ENCODE peak calls at places on chromosomes 3 and 15, in four cellular contexts. One of them, this sample, is unnamed.

GRCh38 chr3:69368129-69368741 is 17.7 kb downstream of the FRMD4B start:
- DNase-seq in activated CD4-positive, alpha-beta memory T cell treated with anti-CD3 and anti-CD28 coated beads for 36 hours: peak
- DNase-seq in RWPE1: no peak
- DNase-seq in activated T-helper 1 cell treated with Interleukin-2 at 50 U/mL for 16 hours: no peak
- DNase-seq in this sample: peak

GRCh38 chr15:42138968-42139386 is 17.5 kb downstream of the PLA2G4F start:
- DNase-seq in activated CD4-positive, alpha-beta memory T cell treated with anti-CD3 and anti-CD28 coated beads for 36 hours: no peak
- DNase-seq in RWPE1: no peak
- DNase-seq in activated T-helper 1 cell treated with Interleukin-2 at 50 U/mL for 16 hours: no peak
- DNase-seq in this sample: no peak

GRCh38 chr3:194806991-194807685 is 121.5 kb downstream of the FAM43A start:
- DNase-seq in activated CD4-positive, alpha-beta memory T cell treated with anti-CD3 and anti-CD28 coated beads for 36 hours: no peak
- DNase-seq in RWPE1: peak
- DNase-seq in activated T-helper 1 cell treated with Interleukin-2 at 50 U/mL for 16 hours: no peak
- DNase-seq in this sample: no peak

GRCh38 chr15:78065973-78066946 is 11.3 kb downstream of the TBC1D2B start:
- DNase-seq in RWPE1: no peak
- DNase-seq in activated T-helper 1 cell treated with Interleukin-2 at 50 U/mL for 16 hours: no peak
- DNase-seq in activated CD4-positive, alpha-beta memory T cell treated with anti-CD3 and anti-CD28 coated beads for 36 hours: no peak
- DNase-seq in this sample: no peak

GRCh38 chr3:110711851-110712396 is 359.7 kb upstream of the NECTIN3 start:
- DNase-seq in RWPE1: no peak
- DNase-seq in activated T-helper 1 cell treated with Interleukin-2 at 50 U/mL for 16 hours: no peak
- DNase-seq in activated CD4-positive, alpha-beta memory T cell treated with anti-CD3 and anti-CD28 coated beads for 36 hours: no peak
- DNase-seq in this sample: no peak

GRCh38 chr3:99638244-99638948 is at the start of gene COL8A1:
- DNase-seq in RWPE1: peak
- DNase-seq in activated CD4-positive, alpha-beta memory T cell treated with anti-CD3 and anti-CD28 coated beads for 36 hours: no peak
- DNase-seq in activated T-helper 1 cell treated with Interleukin-2 at 50 U/mL for 16 hours: no peak
- DNase-seq in this sample: peak

GRCh38 chr3:57434041-57434440 is 110.1 kb downstream of the DNAH12 start:
- DNase-seq in activated CD4-positive, alpha-beta memory T cell treated with anti-CD3 and anti-CD28 coated beads for 36 hours: no peak
- DNase-seq in activated T-helper 1 cell treated with Interleukin-2 at 50 U/mL for 16 hours: no peak
- DNase-seq in RWPE1: peak
- DNase-seq in this sample: peak

GRCh38 chr3:64551697-64552096 is 136.1 kb downstream of the ADAMTS9 start:
- DNase-seq in activated CD4-positive, alpha-beta memory T cell treated with anti-CD3 and anti-CD28 coated beads for 36 hours: no peak
- DNase-seq in RWPE1: no peak
- DNase-seq in activated T-helper 1 cell treated with Interleukin-2 at 50 U/mL for 16 hours: no peak
- DNase-seq in this sample: no peak

GRCh38 chr3:77319711-77320110 is 279.8 kb downstream of the ROBO2 start:
- DNase-seq in RWPE1: no peak
- DNase-seq in activated T-helper 1 cell treated with Interleukin-2 at 50 U/mL for 16 hours: no peak
- DNase-seq in activated CD4-positive, alpha-beta memory T cell treated with anti-CD3 and anti-CD28 coated beads for 36 hours: no peak
- DNase-seq in this sample: no peak

GRCh38 chr3:129596194-129597086 is 10.0 kb downstream of the PLXND1 start:
- DNase-seq in activated T-helper 1 cell treated with Interleukin-2 at 50 U/mL for 16 hours: no peak
- DNase-seq in activated CD4-positive, alpha-beta memory T cell treated with anti-CD3 and anti-CD28 coated beads for 36 hours: no peak
- DNase-seq in RWPE1: no peak
- DNase-seq in this sample: peak

GRCh38 chr3:138367912-138368311 is 19.5 kb downstream of the MRAS start:
- DNase-seq in RWPE1: no peak
- DNase-seq in activated CD4-positive, alpha-beta memory T cell treated with anti-CD3 and anti-CD28 coated beads for 36 hours: no peak
- DNase-seq in activated T-helper 1 cell treated with Interleukin-2 at 50 U/mL for 16 hours: no peak
- DNase-seq in this sample: no peak

GRCh38 chr3:39639344-39640236 is 169.8 kb upstream of the MYRIP start:
- DNase-seq in RWPE1: peak
- DNase-seq in activated T-helper 1 cell treated with Interleukin-2 at 50 U/mL for 16 hours: no peak
- DNase-seq in activated CD4-positive, alpha-beta memory T cell treated with anti-CD3 and anti-CD28 coated beads for 36 hours: peak
- DNase-seq in this sample: peak

GRCh38 chr3:178382388-178383061 is 153.7 kb upstream of the KCNMB2 start:
- DNase-seq in activated T-helper 1 cell treated with Interleukin-2 at 50 U/mL for 16 hours: no peak
- DNase-seq in activated CD4-positive, alpha-beta memory T cell treated with anti-CD3 and anti-CD28 coated beads for 36 hours: no peak
- DNase-seq in RWPE1: no peak
- DNase-seq in this sample: peak

GRCh38 chr3:87398226-87398774 is 121.9 kb upstream of the POU1F1 start:
- DNase-seq in activated T-helper 1 cell treated with Interleukin-2 at 50 U/mL for 16 hours: no peak
- DNase-seq in RWPE1: no peak
- DNase-seq in activated CD4-positive, alpha-beta memory T cell treated with anti-CD3 and anti-CD28 coated beads for 36 hours: no peak
- DNase-seq in this sample: peak

GRCh38 chr3:71358243-71358642 is 225.3 kb downstream of the FOXP1 start:
- DNase-seq in activated T-helper 1 cell treated with Interleukin-2 at 50 U/mL for 16 hours: no peak
- DNase-seq in RWPE1: no peak
- DNase-seq in activated CD4-positive, alpha-beta memory T cell treated with anti-CD3 and anti-CD28 coated beads for 36 hours: peak
- DNase-seq in this sample: no peak